ENCODE peak calls at places on chromosomes 11 and 22, in seven cellular contexts. U is IMR-90, N is mesenchymal stem cell, T is mesendoderm, D is H9, K is H1, C is trophoblast cell. J is an unnamed sample.
A peak's percentile ranks its signal among the peaks of the same experiment; 100 is the strongest.

GRCh38 chr22:33747576-33748180 is 172.6 kb downstream of the LARGE1 start:
- DNase-seq in D (no peak), U (no peak), C (no peak), T (no peak), K (no peak), N (no peak), J (no peak)

GRCh38 chr11:16959528-16960100 is 54.6 kb downstream of the PLEKHA7 start:
- DNase-seq in C (no peak), D (no peak), U (no peak), N (no peak), T (peak; percentile 77), K (no peak), J (no peak)

GRCh38 chr22:37193629-37194191 is 5.7 kb upstream of the C1QTNF6 start:
- DNase-seq in T (no peak), U (peak; percentile 36), D (no peak), N (peak; percentile 71), C (no peak), K (no peak), J (no peak)

GRCh38 chr22:46775364-46775758 is 12.9 kb downstream of the TBC1D22A start:
- DNase-seq in N (no peak), U (no peak), D (no peak), T (no peak), C (no peak), K (no peak), J (no peak)

GRCh38 chr22:28231423-28231822 is 312.4 kb upstream of the PITPNB start:
- DNase-seq in T (peak; percentile 93), D (no peak), N (peak; percentile 65), K (no peak), U (peak; percentile 52), C (no peak), J (peak; percentile 33)

GRCh38 chr22:27617214-27617881 is 184.2 kb downstream of the MN1 start:
- DNase-seq in U (no peak), D (no peak), C (no peak), T (no peak), K (no peak), N (no peak), J (no peak)

GRCh38 chr11:25242928-25243327 is 746.1 kb downstream of the LUZP2 start:
- DNase-seq in K (no peak), N (no peak), U (no peak), D (no peak), T (no peak), C (no peak), J (no peak)

GRCh38 chr22:35349704-35350538 is 31.0 kb upstream of the HMOX1 start:
- DNase-seq in N (no peak), U (peak; percentile 37), C (peak; percentile 44), D (no peak), T (no peak), K (no peak), J (no peak)

GRCh38 chr11:125263268-125263790 is 98.8 kb downstream of the PKNOX2 start:
- DNase-seq in U (peak; percentile 100), T (peak; percentile 100), K (peak; percentile 87), C (peak; percentile 31), D (peak; percentile 94), N (peak; percentile 100), J (peak; percentile 94)

GRCh38 chr22:32175751-32176644 is 16.9 kb upstream of the C22orf42 start:
- DNase-seq in U (no peak), C (no peak), K (peak; percentile 80), N (no peak), T (peak; percentile 57), D (peak; percentile 69), J (peak; percentile 44)

GRCh38 chr22:26846645-26847044 is 189.3 kb downstream of the MIAT start:
- DNase-seq in C (no peak), D (no peak), T (no peak), U (no peak), N (peak; percentile 53), K (peak; percentile 8), J (no peak)

GRCh38 chr22:35135165-35135564 is 69.2 kb downstream of the ISX start:
- DNase-seq in U (no peak), T (no peak), N (no peak), K (peak; percentile 54), D (no peak), C (no peak), J (no peak)

GRCh38 chr22:24952837-24953293 is 349 bp downstream of the KIAA1671 start:
- DNase-seq in C (no peak), D (peak; percentile 81), K (peak; percentile 79), T (peak; percentile 93), U (peak; percentile 7), N (peak; percentile 86), J (peak; percentile 65)

GRCh38 chr11:15471709-15472404 is 357.1 kb downstream of the INSC start:
- DNase-seq in D (peak; percentile 28), T (peak; percentile 15), C (no peak), U (no peak), K (no peak), N (no peak), J (no peak)

GRCh38 chr11:27501102-27501501 is 5.5 kb downstream of the LIN7C start:
- DNase-seq in K (no peak), D (no peak), U (no peak), N (no peak), C (no peak), T (no peak), J (no peak)

GRCh38 chr11:118927554-118928107 is 1.9 kb upstream of the BCL9L start:
- DNase-seq in C (no peak), T (no peak), K (no peak), N (no peak), U (no peak), D (no peak), J (no peak)

GRCh38 chr22:46114518-46115387 is 35.6 kb upstream of the PPARA start:
- DNase-seq in K (no peak), C (no peak), U (no peak), T (no peak), D (no peak), N (no peak), J (no peak)

GRCh38 chr22:25404556-25404922 is 159.9 kb upstream of the GRK3 start:
- DNase-seq in K (no peak), U (no peak), D (no peak), N (peak; percentile 35), C (no peak), T (no peak), J (no peak)

GRCh38 chr11:12189543-12190235 is 79.3 kb downstream of the MICAL2 start:
- DNase-seq in T (no peak), K (no peak), N (no peak), D (no peak), C (peak; percentile 43), U (no peak), J (no peak)

GRCh38 chr11:110531056-110531756 is 101.5 kb downstream of the FDX1 start:
- DNase-seq in T (no peak), C (no peak), N (no peak), D (no peak), K (no peak), U (peak; percentile 45), J (no peak)

GRCh38 chr11:6862961-6863360 is at the start of gene OR10A2:
- DNase-seq in U (peak; percentile 10), N (no peak), K (no peak), D (peak; percentile 31), T (peak; percentile 13), C (no peak), J (no peak)

DNA sequence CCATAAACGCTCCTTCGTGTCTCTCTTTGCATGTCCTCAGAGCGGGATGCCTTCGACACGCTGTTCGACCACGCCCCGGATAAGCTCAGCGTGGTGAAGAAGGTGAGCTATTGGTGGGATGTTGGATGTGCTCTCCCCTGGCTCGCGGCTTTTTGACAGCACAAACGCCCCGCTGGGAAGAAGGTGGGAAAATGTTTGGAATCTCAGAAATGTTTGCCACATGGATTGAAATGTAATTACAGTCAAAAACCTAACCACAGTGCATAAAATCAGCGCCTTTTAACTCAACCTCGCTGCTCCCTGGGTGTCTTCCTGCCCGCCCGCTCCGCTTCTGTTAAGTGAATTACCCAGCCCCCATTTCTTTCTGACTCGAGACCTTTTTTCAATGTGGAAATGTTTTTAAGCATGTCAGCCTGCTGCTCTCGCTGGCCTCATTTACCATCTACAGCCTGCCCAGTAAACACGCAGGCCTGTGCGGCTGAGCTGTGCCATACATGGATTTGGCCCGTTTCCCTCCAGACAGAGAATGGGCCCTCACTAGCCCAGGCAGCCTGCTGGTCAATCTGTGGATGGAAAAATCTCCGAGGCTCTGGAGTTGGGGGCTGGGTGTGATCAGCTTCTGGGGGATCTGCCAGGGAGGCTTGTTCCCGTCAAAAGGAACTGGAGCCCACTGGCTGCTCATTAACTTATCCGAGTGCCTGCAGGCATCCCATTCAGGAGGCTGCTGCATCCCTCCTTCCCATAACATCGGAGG is 32.7 kb upstream of the PARVG start:
- DNase-seq in U (peak; percentile 36), N (peak; percentile 50), C (no peak), D (peak; percentile 94), T (peak; percentile 98), K (peak; percentile 84), J (no peak)
- H3K9ac ChIP-seq in U (no peak overlapping the region), N (no peak overlapping the region), C (no peak overlapping the region), D (peak overlapping the region; percentile 11), T (peak overlapping the region; percentile 50), K (peak overlapping the region; percentile 66), J (no peak overlapping the region)

GRCh38 chr11:43921561-43922294 is 20.7 kb upstream of the C11orf96 start:
- DNase-seq in T (no peak), N (peak; percentile 67), U (no peak), K (no peak), C (no peak), D (no peak), J (no peak)
- H3K4ac ChIP-seq in T (no peak overlapping the region), N (peak overlapping the region; percentile 71), U (no peak overlapping the region), K (no peak overlapping the region), C (no peak overlapping the region), D (no peak overlapping the region), J (no peak overlapping the region)

GRCh38 chr22:30921108-30921507 is 47.5 kb downstream of the MORC2 start:
- DNase-seq in C (no peak), D (no peak), N (no peak), K (peak; percentile 31), U (no peak), T (no peak), J (no peak)

GRCh38 chr22:30918761-30919160 is 49.8 kb downstream of the MORC2 start:
- DNase-seq in N (no peak), T (no peak), D (no peak), K (peak; percentile 22), C (no peak), U (no peak), J (no peak)

GRCh38 chr22:30922151-30922611 is 46.4 kb downstream of the MORC2 start:
- DNase-seq in T (no peak), D (no peak), N (no peak), U (peak; percentile 27), K (no peak), C (peak; percentile 61), J (no peak)

GRCh38 chr22:30919973-30920372 is 48.6 kb downstream of the MORC2 start:
- DNase-seq in U (no peak), K (no peak), N (no peak), D (no peak), T (no peak), C (no peak), J (no peak)

GRCh38 chr22:30920407-30920806 is 48.2 kb downstream of the MORC2 start:
- DNase-seq in T (peak; percentile 67), C (peak; percentile 18), U (peak; percentile 59), D (peak; percentile 75), K (peak; percentile 97), N (peak; percentile 55), J (peak; percentile 75)
- H3K23ac ChIP-seq in T (no peak overlapping the region), C (no peak overlapping the region), U (no peak overlapping the region), D (no peak overlapping the region), K (no peak overlapping the region), N (no peak overlapping the region), J (no peak overlapping the region)

DNA sequence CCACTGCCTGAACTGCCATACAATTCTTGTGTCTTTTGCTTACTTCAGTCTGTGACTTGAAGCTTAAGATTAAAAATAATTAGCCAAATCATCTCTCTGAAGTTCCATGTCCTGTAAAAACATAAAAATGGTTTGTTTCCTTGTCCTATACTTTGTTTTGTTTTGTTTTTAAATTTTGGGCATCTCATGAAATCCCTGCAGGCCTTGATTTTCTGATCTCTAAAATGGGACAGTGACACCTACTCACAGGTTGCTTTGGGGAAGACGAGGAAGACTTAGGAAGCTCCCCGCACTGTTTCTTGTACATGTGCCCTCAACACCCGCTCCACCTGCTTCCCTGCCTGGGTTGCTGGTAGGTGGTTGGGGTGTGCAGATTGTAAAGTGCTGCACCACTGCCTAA is 38.9 kb downstream of the TSPAN18 start:
- DNase-seq in N (no peak), C (no peak), U (no peak), K (no peak), T (no peak), D (peak; percentile 5), J (no peak)
- H3K9ac ChIP-seq in N (peak overlapping the region; percentile 71), C (no peak overlapping the region), U (peak overlapping the region; percentile 7), K (no peak overlapping the region), T (no peak overlapping the region), D (no peak overlapping the region), J (peak overlapping the region; percentile 64)

J was measured in neuronal stem cell.